ENCODE peak calls at places on chromosomes 16 and 17, in six cellular contexts. One of them, this sample, is unnamed.

GRCh38 chr16:81004646-81005353 is 1.9 kb downstream of the CMC2 start:
- DNase-seq in HCT116: peak
- DNase-seq in GM23338: peak
- DNase-seq in progenitor cell of endocrine pancreas: no peak
- DNase-seq in cardiac muscle cell: peak
- DNase-seq in RWPE1: peak
- DNase-seq in this sample: no peak

GRCh38 chr17:2814499-2815341 is 18.5 kb downstream of the RAP1GAP2 start:
- DNase-seq in cardiac muscle cell: no peak
- DNase-seq in progenitor cell of endocrine pancreas: no peak
- DNase-seq in RWPE1: no peak
- DNase-seq in GM23338: no peak
- DNase-seq in HCT116: no peak
- DNase-seq in this sample: no peak

GRCh38 chr17:69179227-69179952 is 37.7 kb upstream of the ABCA6 start:
- DNase-seq in GM23338: peak
- DNase-seq in RWPE1: peak
- DNase-seq in HCT116: no peak
- DNase-seq in cardiac muscle cell: peak
- DNase-seq in progenitor cell of endocrine pancreas: no peak
- DNase-seq in this sample: no peak

GRCh38 chr17:12320286-12320685 is 299.6 kb downstream of the MAP2K4 start:
- DNase-seq in progenitor cell of endocrine pancreas: no peak
- DNase-seq in GM23338: no peak
- DNase-seq in RWPE1: no peak
- DNase-seq in cardiac muscle cell: no peak
- DNase-seq in HCT116: no peak
- DNase-seq in this sample: no peak

GRCh38 chr16:74749291-74750055 is 25.1 kb downstream of the FA2H start:
- DNase-seq in cardiac muscle cell: no peak
- DNase-seq in RWPE1: no peak
- DNase-seq in progenitor cell of endocrine pancreas: no peak
- DNase-seq in HCT116: no peak
- DNase-seq in GM23338: peak
- DNase-seq in this sample: no peak

GRCh38 chr17:55731586-55732250 is 9.1 kb upstream of the TMEM100 start:
- DNase-seq in HCT116: no peak
- DNase-seq in RWPE1: no peak
- DNase-seq in GM23338: peak
- DNase-seq in cardiac muscle cell: peak
- DNase-seq in progenitor cell of endocrine pancreas: no peak
- DNase-seq in this sample: no peak

GRCh38 chr16:9929313-9929712 is 252.9 kb downstream of the GRIN2A start:
- DNase-seq in GM23338: no peak
- DNase-seq in progenitor cell of endocrine pancreas: no peak
- DNase-seq in cardiac muscle cell: no peak
- DNase-seq in HCT116: no peak
- DNase-seq in RWPE1: no peak
- DNase-seq in this sample: no peak

GRCh38 chr17:51120357-51120738 is 320 bp downstream of the SPAG9 start:
- DNase-seq in progenitor cell of endocrine pancreas: no peak
- DNase-seq in GM23338: no peak
- DNase-seq in cardiac muscle cell: no peak
- DNase-seq in HCT116: no peak
- DNase-seq in RWPE1: peak
- DNase-seq in this sample: peak

GRCh38 chr16:56889206-56889605 is 24.2 kb downstream of the SLC12A3 start:
- DNase-seq in cardiac muscle cell: no peak
- DNase-seq in RWPE1: no peak
- DNase-seq in progenitor cell of endocrine pancreas: no peak
- DNase-seq in GM23338: no peak
- DNase-seq in HCT116: no peak
- DNase-seq in this sample: no peak

GRCh38 chr16:88824256-88825077 is 12.7 kb upstream of the APRT start:
- DNase-seq in HCT116: no peak
- DNase-seq in RWPE1: no peak
- DNase-seq in GM23338: no peak
- DNase-seq in cardiac muscle cell: no peak
- DNase-seq in progenitor cell of endocrine pancreas: no peak
- DNase-seq in this sample: no peak
- TF ChIP-seq CTCF in HCT116: no peak
- TF ChIP-seq CTCF in RWPE1: no peak
- TF ChIP-seq CTCF in GM23338: no peak
- TF ChIP-seq CTCF in cardiac muscle cell: no peak
- TF ChIP-seq CTCF in progenitor cell of endocrine pancreas: no peak
- TF ChIP-seq CTCF in this sample: no peak

GRCh38 chr17:62601438-62601837 is 26.0 kb upstream of the MRC2 start:
- DNase-seq in RWPE1: no peak
- DNase-seq in cardiac muscle cell: peak
- DNase-seq in GM23338: no peak
- DNase-seq in HCT116: no peak
- DNase-seq in progenitor cell of endocrine pancreas: no peak
- DNase-seq in this sample: no peak
- TF ChIP-seq CTCF in RWPE1: no peak
- TF ChIP-seq CTCF in cardiac muscle cell: peak
- TF ChIP-seq CTCF in GM23338: no peak
- TF ChIP-seq CTCF in HCT116: no peak
- TF ChIP-seq CTCF in progenitor cell of endocrine pancreas: no peak
- TF ChIP-seq CTCF in this sample: no peak

DNA sequence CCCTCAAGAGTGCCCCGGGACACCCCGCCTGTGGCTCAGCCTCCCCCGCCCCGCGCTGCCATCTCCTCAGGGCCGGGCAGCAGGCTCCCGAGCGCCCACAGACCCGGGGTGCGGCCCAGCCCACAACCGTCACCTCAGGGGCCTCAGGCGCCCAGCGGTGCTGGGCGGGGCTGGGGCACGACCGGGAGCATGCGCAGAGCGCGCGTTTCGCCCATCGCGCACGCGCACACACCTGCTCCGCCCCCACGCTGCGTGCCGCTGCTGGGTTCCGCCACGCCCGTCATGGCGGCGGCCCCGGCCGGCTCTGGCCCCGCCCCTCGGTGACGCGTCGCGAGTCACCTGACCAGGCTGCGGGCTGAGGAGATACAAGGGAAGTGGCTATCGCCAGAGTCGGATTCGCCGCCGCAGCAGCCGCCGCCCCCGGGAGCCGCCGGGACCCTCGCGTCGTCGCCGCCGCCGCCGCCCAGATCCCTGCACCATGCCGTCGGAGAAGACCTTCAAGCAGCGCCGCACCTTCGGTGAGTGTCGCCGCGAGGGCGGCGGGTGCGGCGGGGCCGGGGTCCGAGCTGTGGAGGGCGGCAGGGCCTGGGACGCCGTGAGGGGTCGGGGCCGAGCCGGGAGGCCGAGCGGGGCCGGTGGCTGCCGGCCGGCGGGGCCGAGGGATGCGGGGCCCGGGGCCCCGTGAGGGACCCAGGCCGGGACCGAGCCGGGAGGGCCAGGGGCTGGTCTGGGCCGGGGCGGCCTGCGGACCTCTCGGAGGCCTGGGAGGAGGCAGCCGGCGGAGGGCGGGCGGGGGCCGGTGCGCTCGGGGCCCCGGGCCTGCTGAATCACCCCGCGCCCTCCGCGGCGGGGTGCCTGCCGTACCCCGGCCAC is at the start of gene MAP1LC3B:
- DNase-seq in RWPE1: peak
- DNase-seq in progenitor cell of endocrine pancreas: peak
- DNase-seq in HCT116: peak
- DNase-seq in cardiac muscle cell: peak
- DNase-seq in GM23338: peak
- DNase-seq in this sample: peak
- TF ChIP-seq CTCF in RWPE1: no peak
- TF ChIP-seq CTCF in progenitor cell of endocrine pancreas: no peak
- TF ChIP-seq CTCF in HCT116: no peak
- TF ChIP-seq CTCF in cardiac muscle cell: no peak
- TF ChIP-seq CTCF in GM23338: no peak
- TF ChIP-seq CTCF in this sample: no peak

GRCh38 chr16:88606146-88606757 is 32.1 kb upstream of the IL17C start:
- DNase-seq in HCT116: no peak
- DNase-seq in RWPE1: no peak
- DNase-seq in cardiac muscle cell: no peak
- DNase-seq in GM23338: no peak
- DNase-seq in progenitor cell of endocrine pancreas: no peak
- DNase-seq in this sample: no peak

GRCh38 chr16:88608076-88608475 is 30.3 kb upstream of the IL17C start:
- DNase-seq in progenitor cell of endocrine pancreas: no peak
- DNase-seq in cardiac muscle cell: no peak
- DNase-seq in RWPE1: no peak
- DNase-seq in GM23338: no peak
- DNase-seq in HCT116: no peak
- DNase-seq in this sample: no peak

GRCh38 chr16:88613293-88613692 is 25.1 kb upstream of the IL17C start:
- DNase-seq in GM23338: no peak
- DNase-seq in RWPE1: no peak
- DNase-seq in cardiac muscle cell: no peak
- DNase-seq in HCT116: no peak
- DNase-seq in progenitor cell of endocrine pancreas: no peak
- DNase-seq in this sample: no peak

GRCh38 chr16:88611220-88611821 is 27.1 kb upstream of the IL17C start:
- DNase-seq in RWPE1: no peak
- DNase-seq in progenitor cell of endocrine pancreas: no peak
- DNase-seq in HCT116: no peak
- DNase-seq in GM23338: peak
- DNase-seq in cardiac muscle cell: no peak
- DNase-seq in this sample: peak

DNA sequence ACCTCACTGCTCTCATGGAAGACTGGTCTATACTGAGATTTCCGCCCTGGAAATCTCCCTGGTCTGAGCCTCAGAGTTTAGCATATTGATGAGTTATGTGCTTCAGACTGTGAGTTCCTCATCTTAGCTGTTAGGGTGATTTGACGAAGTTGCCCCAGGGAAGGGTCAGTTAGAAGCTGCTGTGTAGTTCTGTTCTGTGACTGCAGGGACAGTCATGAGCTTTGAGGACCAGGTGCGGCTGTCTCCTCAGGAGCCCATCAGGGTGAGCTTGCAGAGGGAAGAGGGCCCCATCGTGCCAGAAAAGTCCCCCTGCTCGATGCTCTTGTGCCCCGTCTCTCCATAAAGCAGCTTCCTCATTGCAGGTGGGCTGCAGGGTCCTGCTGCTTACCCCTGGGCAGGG is 28.3 kb upstream of the IL17C start:
- DNase-seq in cardiac muscle cell: no peak
- DNase-seq in HCT116: no peak
- DNase-seq in GM23338: peak
- DNase-seq in progenitor cell of endocrine pancreas: no peak
- DNase-seq in RWPE1: no peak
- DNase-seq in this sample: peak
- TF ChIP-seq CTCF in cardiac muscle cell: no peak
- TF ChIP-seq CTCF in HCT116: no peak
- TF ChIP-seq CTCF in GM23338: peak
- TF ChIP-seq CTCF in progenitor cell of endocrine pancreas: peak
- TF ChIP-seq CTCF in RWPE1: no peak
- TF ChIP-seq CTCF in this sample: no peak

GRCh38 chr17:77215281-77215680 is 74.5 kb downstream of the SEC14L1 start:
- DNase-seq in progenitor cell of endocrine pancreas: no peak
- DNase-seq in RWPE1: no peak
- DNase-seq in GM23338: no peak
- DNase-seq in HCT116: no peak
- DNase-seq in cardiac muscle cell: no peak
- DNase-seq in this sample: no peak

GRCh38 chr17:77213778-77214132 is 73.0 kb downstream of the SEC14L1 start:
- DNase-seq in cardiac muscle cell: no peak
- DNase-seq in HCT116: no peak
- DNase-seq in progenitor cell of endocrine pancreas: no peak
- DNase-seq in GM23338: no peak
- DNase-seq in RWPE1: no peak
- DNase-seq in this sample: no peak

GRCh38 chr17:77212833-77213777 is 72.3 kb downstream of the SEC14L1 start:
- DNase-seq in RWPE1: no peak
- DNase-seq in HCT116: no peak
- DNase-seq in GM23338: no peak
- DNase-seq in cardiac muscle cell: no peak
- DNase-seq in progenitor cell of endocrine pancreas: no peak
- DNase-seq in this sample: no peak

GRCh38 chr17:77214328-77214727 is 73.6 kb downstream of the SEC14L1 start:
- DNase-seq in RWPE1: no peak
- DNase-seq in GM23338: no peak
- DNase-seq in cardiac muscle cell: no peak
- DNase-seq in HCT116: no peak
- DNase-seq in progenitor cell of endocrine pancreas: no peak
- DNase-seq in this sample: no peak

GRCh38 chr17:77214743-77215142 is 74.0 kb downstream of the SEC14L1 start:
- DNase-seq in GM23338: peak
- DNase-seq in cardiac muscle cell: peak
- DNase-seq in HCT116: peak
- DNase-seq in progenitor cell of endocrine pancreas: no peak
- DNase-seq in RWPE1: peak
- DNase-seq in this sample: peak
- TF ChIP-seq CTCF in GM23338: peak
- TF ChIP-seq CTCF in cardiac muscle cell: peak
- TF ChIP-seq CTCF in HCT116: peak
- TF ChIP-seq CTCF in progenitor cell of endocrine pancreas: peak
- TF ChIP-seq CTCF in RWPE1: peak
- TF ChIP-seq CTCF in this sample: no peak

DNA sequence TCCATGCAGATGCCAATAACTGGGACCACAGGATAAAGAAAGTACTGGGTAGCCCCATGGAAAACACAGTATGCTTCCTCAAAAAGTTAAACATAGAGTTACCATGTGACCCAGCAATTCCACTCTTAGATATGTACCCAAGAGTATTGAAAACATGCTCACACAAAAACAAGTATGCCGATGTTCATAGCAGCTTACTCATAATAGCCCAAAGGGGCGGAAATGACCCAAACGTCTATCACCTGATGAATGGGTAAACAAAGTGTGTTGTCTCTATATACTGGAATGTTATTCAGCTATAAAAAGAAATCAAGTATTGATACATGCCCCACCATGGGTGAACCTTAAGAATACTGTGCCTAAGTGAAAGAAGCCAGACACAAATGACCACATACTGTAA is 55.4 kb downstream of the CYB5B start:
- DNase-seq in cardiac muscle cell: no peak
- DNase-seq in progenitor cell of endocrine pancreas: no peak
- DNase-seq in HCT116: no peak
- DNase-seq in GM23338: no peak
- DNase-seq in RWPE1: no peak
- DNase-seq in this sample: no peak
- TF ChIP-seq CTCF in cardiac muscle cell: no peak
- TF ChIP-seq CTCF in progenitor cell of endocrine pancreas: no peak
- TF ChIP-seq CTCF in HCT116: no peak
- TF ChIP-seq CTCF in GM23338: no peak
- TF ChIP-seq CTCF in RWPE1: no peak
- TF ChIP-seq CTCF in this sample: no peak

DNA sequence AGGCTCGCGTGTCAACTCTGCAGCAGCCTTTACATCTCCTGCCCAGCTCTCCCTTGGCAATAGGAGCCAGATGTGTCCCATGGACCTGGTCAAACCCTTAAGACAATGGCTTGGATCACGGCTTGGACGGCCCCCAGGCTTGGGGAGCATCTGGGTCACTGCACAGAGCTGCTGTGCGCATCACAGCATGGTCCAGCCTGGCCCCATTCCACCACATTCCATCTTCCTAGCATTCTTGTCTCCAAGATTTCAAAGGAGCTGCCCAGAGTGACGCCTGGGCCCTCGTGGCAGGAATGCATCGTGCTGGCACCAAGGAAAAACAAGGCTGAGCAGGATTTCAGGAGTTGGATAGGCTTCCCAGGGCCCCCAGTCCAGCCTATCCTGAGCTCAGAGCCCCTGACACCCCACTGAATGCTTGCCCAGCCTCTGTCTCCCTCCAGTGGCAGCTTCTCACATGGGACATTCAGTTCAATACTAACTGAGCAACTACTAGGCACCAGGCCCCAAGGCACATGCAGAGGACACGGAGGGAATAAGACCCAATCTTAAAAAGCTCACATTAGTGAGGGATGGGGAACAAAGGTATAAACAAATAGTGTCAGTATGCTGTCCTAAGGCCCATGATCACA is 34.3 kb downstream of the TK2 start:
- DNase-seq in RWPE1: no peak
- DNase-seq in HCT116: no peak
- DNase-seq in cardiac muscle cell: peak
- DNase-seq in GM23338: peak
- DNase-seq in progenitor cell of endocrine pancreas: no peak
- DNase-seq in this sample: peak
- TF ChIP-seq CTCF in RWPE1: no peak
- TF ChIP-seq CTCF in HCT116: no peak
- TF ChIP-seq CTCF in cardiac muscle cell: peak
- TF ChIP-seq CTCF in GM23338: peak
- TF ChIP-seq CTCF in progenitor cell of endocrine pancreas: peak
- TF ChIP-seq CTCF in this sample: peak